ENCODE peak calls at places on chromosomes 16 and 17, in ten cellular contexts. Z is breast epithelium, M is fibroblast of mammary gland, H is tibial artery, R is lung, S is fibroblast of lung, J is foreskin fibroblast, L is OCI-LY7, Y is body of pancreas, U is dorsolateral prefrontal cortex. C is an unnamed sample.

GRCh38 chr17:41695134-41695661 is 6.5 kb downstream of the EIF1 start:
- DNase-seq in Z (no peak), M (no peak), H (no peak), R (no peak), S (no peak), J (no peak), L (no peak), Y (no peak), U (no peak), C (no peak)

GRCh38 chr16:13291934-13292333 is 390.5 kb downstream of the SHISA9 start:
- DNase-seq in Z (no peak), M (no peak), H (no peak), R (no peak), S (no peak), J (no peak), L (peak; percentile 14), Y (no peak), U (no peak), C (no peak)

GRCh38 chr16:77009453-77009852 is 181.5 kb upstream of the MON1B start:
- DNase-seq in Z (no peak), M (no peak), H (no peak), R (no peak), S (no peak), J (no peak), L (no peak), Y (no peak), U (no peak), C (no peak)

GRCh38 chr17:8821446-8822105 is 22.4 kb upstream of the MFSD6L start:
- DNase-seq in Z (peak; percentile 9), M (no peak), H (no peak), R (peak; percentile 7), S (no peak), J (no peak), L (no peak), Y (no peak), U (no peak), C (no peak)

GRCh38 chr16:85995591-85996461 is 96.9 kb downstream of the IRF8 start:
- DNase-seq in Z (no peak), M (no peak), H (no peak), R (no peak), S (no peak), J (no peak), L (peak; percentile 69), Y (no peak), U (no peak), C (no peak)

GRCh38 chr17:66123163-66123562 is 68.8 kb downstream of the CEP112 start:
- DNase-seq in Z (no peak), M (peak; percentile 38), H (no peak), R (no peak), S (peak; percentile 62), J (peak; percentile 3), L (no peak), Y (no peak), U (no peak), C (no peak)

GRCh38 chr16:74650966-74651567 is 15.6 kb downstream of the RFWD3 start:
- DNase-seq in Z (no peak), M (no peak), H (no peak), R (no peak), S (no peak), J (no peak), L (peak; percentile 31), Y (no peak), U (no peak), C (no peak)

GRCh38 chr17:78774956-78775571 is 7.0 kb downstream of the CYTH1 start:
- DNase-seq in Z (no peak), M (no peak), H (no peak), R (no peak), S (no peak), J (no peak), L (peak; percentile 60), Y (no peak), U (no peak), C (no peak)

GRCh38 chr17:17497845-17498520 is 1.8 kb upstream of the RASD1 start:
- DNase-seq in Z (no peak), M (no peak), H (no peak), R (no peak), S (no peak), J (no peak), L (no peak), Y (no peak), U (no peak), C (no peak)

GRCh38 chr16:58028168-58028455 is 2.6 kb downstream of the MMP15 start:
- DNase-seq in Z (no peak), M (no peak), H (no peak), R (no peak), S (no peak), J (no peak), L (no peak), Y (no peak), U (no peak), C (no peak)

GRCh38 chr17:31739300-31739699 is 119.7 kb downstream of the COPRS start:
- DNase-seq in Z (no peak), M (peak; percentile 88), H (no peak), R (no peak), S (peak; percentile 94), J (peak; percentile 78), L (no peak), Y (no peak), U (no peak), C (no peak)

GRCh38 chr16:46763147-46763546 is 15.0 kb upstream of the MYLK3 start:
- DNase-seq in Z (no peak), M (no peak), H (no peak), R (no peak), S (peak; percentile 21), J (no peak), L (no peak), Y (no peak), U (peak; percentile 58), C (no peak)

GRCh38 chr17:62824290-62825135 is 16.4 kb upstream of the MARCHF10 start:
- DNase-seq in Z (no peak), M (peak; percentile 97), H (no peak), R (no peak), S (peak; percentile 99), J (peak; percentile 96), L (no peak), Y (no peak), U (no peak), C (peak; percentile 97)

GRCh38 chr16:55056585-55057520 is 126.2 kb downstream of the IRX5 start:
- DNase-seq in Z (no peak), M (no peak), H (no peak), R (no peak), S (peak; percentile 2), J (no peak), L (no peak), Y (no peak), U (no peak), C (no peak)

GRCh38 chr17:3845754-3846738 is at the start of gene NCBP3:
- DNase-seq in Z (peak; percentile 85), M (peak; percentile 88), H (peak; percentile 85), R (peak; percentile 89), S (peak; percentile 92), J (peak; percentile 89), L (peak; percentile 96), Y (peak; percentile 93), U (peak; percentile 89), C (no peak)

GRCh38 chr17:8467527-8467926 is 31.8 kb downstream of the NDEL1 start:
- DNase-seq in Z (no peak), M (no peak), H (no peak), R (no peak), S (no peak), J (no peak), L (no peak), Y (no peak), U (no peak), C (no peak)

GRCh38 chr17:44541884-44542581 is 15.3 kb upstream of the FZD2 start:
- DNase-seq in Z (no peak), M (no peak), H (no peak), R (no peak), S (no peak), J (no peak), L (peak; percentile 30), Y (no peak), U (no peak), C (no peak)

GRCh38 chr16:88633684-88634140 is 4.7 kb upstream of the IL17C start:
- DNase-seq in Z (no peak), M (peak; percentile 36), H (peak; percentile 37), R (no peak), S (no peak), J (no peak), L (peak; percentile 55), Y (peak; percentile 42), U (no peak), C (no peak)
- H3K4me3 ChIP-seq in Z (peak overlapping the region; percentile 69), M (no peak overlapping the region), H (no peak overlapping the region), R (no peak overlapping the region), S (no peak overlapping the region), J (no peak overlapping the region), L (peak overlapping the region; percentile 26), Y (no peak overlapping the region), U (no peak overlapping the region), C (peak overlapping the region; percentile 48)

GRCh38 chr16:50667497-50668367 is 13.4 kb downstream of the SNX20 start:
- DNase-seq in Z (no peak), M (no peak), H (no peak), R (no peak), S (no peak), J (no peak), L (no peak), Y (no peak), U (no peak), C (no peak)
- TF ChIP-seq CTCF in Z (no peak), M (no peak), H (no peak), R (no peak), S (no peak), J (no peak), L (no peak), Y (no peak), U (no peak), C (peak; percentile 22)

DNA sequence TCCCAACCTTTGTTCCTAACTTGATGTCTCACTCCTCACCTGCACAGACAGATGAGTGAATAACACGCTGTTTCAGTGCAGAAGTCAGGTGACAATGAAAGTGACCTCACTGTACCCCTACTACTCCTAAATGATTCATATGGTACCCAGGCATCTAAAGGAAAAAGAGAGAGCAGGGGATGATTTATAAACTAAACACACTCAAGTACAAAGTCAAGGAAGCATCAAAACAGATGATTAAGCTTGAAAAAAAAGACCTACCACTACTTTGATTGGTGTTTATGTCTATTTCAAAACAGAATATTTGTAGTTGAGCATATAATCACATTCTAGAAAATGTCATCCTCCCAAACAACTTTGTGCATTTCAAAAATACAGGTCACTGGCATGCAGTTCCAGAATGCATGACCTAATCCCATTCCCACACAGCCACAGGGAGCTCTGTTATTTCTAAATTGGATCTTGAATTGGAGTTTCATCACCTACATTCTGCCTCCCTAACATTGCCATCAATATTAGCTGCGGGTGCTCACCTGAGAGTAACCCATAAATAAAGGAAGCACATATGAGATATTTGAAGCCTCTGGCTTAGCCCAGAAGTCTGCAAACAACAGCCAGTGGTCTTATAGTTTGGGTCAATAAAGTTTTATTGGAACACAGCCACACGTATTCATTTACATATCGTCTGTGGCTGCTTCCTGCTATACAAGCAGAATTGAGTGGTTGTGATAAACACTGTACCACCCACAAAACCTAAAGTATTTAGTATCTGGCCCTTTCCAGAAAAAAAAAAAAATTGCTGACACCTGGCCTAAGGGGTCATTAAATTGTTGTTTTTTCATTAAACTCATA is 14.0 kb downstream of the HS3ST3A1 start:
- DNase-seq in Z (no peak), M (peak; percentile 53), H (no peak), R (no peak), S (peak; percentile 67), J (no peak), L (no peak), Y (no peak), U (no peak), C (no peak)
- H3K4me3 ChIP-seq in Z (no peak overlapping the region), M (no peak overlapping the region), H (no peak overlapping the region), R (no peak overlapping the region), S (no peak overlapping the region), J (no peak overlapping the region), L (no peak overlapping the region), Y (no peak overlapping the region), U (no peak overlapping the region), C (no peak overlapping the region)

GRCh38 chr17:1473170-1473569 is 17.1 kb upstream of the CRK start:
- DNase-seq in Z (no peak), M (no peak), H (no peak), R (no peak), S (no peak), J (no peak), L (peak; percentile 58), Y (no peak), U (no peak), C (no peak)
- TF ChIP-seq CTCF in Z (no peak), M (no peak), H (no peak), R (no peak), S (no peak), J (no peak), L (peak; percentile 60), Y (no peak), U (no peak), C (peak; percentile 6)

C was measured in epithelial cell of proximal tubule.